ENCODE peak calls at places on chromosome 10, in nine cellular contexts. N is fibroblast of lung; P is SJSA1; T is CD4-positive, alpha-beta memory T cell; W is aorta; I is sigmoid colon; H is pancreas; S is IMR-90; Z is heart right ventricle. G is an unnamed sample. For H3K27me3, the result is how much of the 10 kb centered on the place peaks cover.

GRCh38 chr10:48497965-48498770 is 106.7 kb downstream of the ARHGAP22 start:
- DNase-seq in N (no peak), P (no peak), W (no peak), S (no peak), T (no peak), Z (no peak), I (no peak), H (no peak), G (no peak)

GRCh38 chr10:131786756-131787605 is 113.8 kb upstream of the PPP2R2D start:
- DNase-seq in I (no peak), P (peak), Z (no peak), S (peak), W (no peak), H (no peak), N (peak), T (peak), G (no peak)

GRCh38 chr10:88152720-88153119 is 289.3 kb downstream of the PTEN start:
- DNase-seq in H (no peak), W (no peak), S (peak), I (no peak), Z (no peak), P (peak), T (no peak), N (peak), G (no peak)

GRCh38 chr10:86813101-86813500 is 56.7 kb downstream of the BMPR1A start:
- DNase-seq in N (peak), H (no peak), W (no peak), Z (no peak), S (no peak), I (no peak), T (no peak), P (no peak), G (no peak)

GRCh38 chr10:11300071-11300470 is 282.4 kb downstream of the CELF2 start:
- DNase-seq in S (no peak), Z (no peak), T (no peak), P (no peak), I (no peak), W (peak), H (no peak), N (no peak), G (no peak)

GRCh38 chr10:1217237-1217587 is 161.0 kb downstream of the WDR37 start:
- DNase-seq in T (no peak), I (no peak), Z (no peak), P (no peak), S (no peak), W (no peak), H (no peak), N (no peak), G (no peak)

GRCh38 chr10:61541960-61542359 is 88.8 kb upstream of the TMEM26 start:
- DNase-seq in P (no peak), S (no peak), N (no peak), W (no peak), I (no peak), T (no peak), H (no peak), Z (no peak), G (no peak)

GRCh38 chr10:78805176-78805575 is 263.6 kb upstream of the ZMIZ1 start:
- DNase-seq in P (peak), N (peak), H (no peak), S (peak), Z (peak), W (peak), I (peak), T (no peak), G (no peak)

GRCh38 chr10:101224910-101225823 is 4.1 kb downstream of the LBX1 start:
- DNase-seq in P (no peak), N (no peak), S (no peak), I (no peak), T (no peak), Z (no peak), H (no peak), W (no peak), G (no peak)

GRCh38 chr10:79229081-79229541 is 118.2 kb upstream of the PPIF start:
- DNase-seq in Z (no peak), S (no peak), H (no peak), I (no peak), P (no peak), N (no peak), W (no peak), T (no peak), G (no peak)

GRCh38 chr10:84613336-84614021 is 285.1 kb downstream of the CCSER2 start:
- DNase-seq in N (peak), H (no peak), T (no peak), P (peak), I (no peak), S (no peak), W (no peak), Z (no peak), G (no peak)

GRCh38 chr10:127174866-127175265 is 21.5 kb downstream of the INSYN2A start:
- DNase-seq in H (no peak), P (no peak), I (no peak), N (no peak), W (no peak), S (no peak), T (no peak), Z (no peak), G (no peak)

GRCh38 chr10:122072491-122072890 is 83.5 kb downstream of the TACC2 start:
- DNase-seq in W (no peak), Z (no peak), P (no peak), H (no peak), T (no peak), S (no peak), I (no peak), N (no peak), G (no peak)

GRCh38 chr10:102712089-102712488 is 2.1 kb downstream of the ARL3 start:
- DNase-seq in P (no peak), T (no peak), N (no peak), S (no peak), W (no peak), H (no peak), Z (no peak), I (no peak), G (no peak)

GRCh38 chr10:12579954-12580858 is 230.9 kb downstream of the CAMK1D start:
- DNase-seq in S (no peak), T (no peak), W (no peak), Z (no peak), N (peak), H (no peak), P (no peak), I (peak), G (no peak)

GRCh38 chr10:43079823-43080222 is 3.0 kb downstream of the RET start:
- DNase-seq in H (no peak), W (no peak), S (no peak), P (no peak), N (no peak), I (no peak), Z (no peak), T (no peak), G (no peak)

GRCh38 chr10:266974-267425 is 131.7 kb downstream of the ZMYND11 start:
- DNase-seq in I (no peak), N (peak), T (no peak), P (peak), S (peak), W (no peak), H (no peak), Z (no peak), G (no peak)

GRCh38 chr10:102505462-102506115 is 1.8 kb downstream of the SUFU start:
- DNase-seq in I (peak), S (no peak), H (no peak), N (no peak), W (peak), T (no peak), P (no peak), Z (no peak), G (no peak)

DNA sequence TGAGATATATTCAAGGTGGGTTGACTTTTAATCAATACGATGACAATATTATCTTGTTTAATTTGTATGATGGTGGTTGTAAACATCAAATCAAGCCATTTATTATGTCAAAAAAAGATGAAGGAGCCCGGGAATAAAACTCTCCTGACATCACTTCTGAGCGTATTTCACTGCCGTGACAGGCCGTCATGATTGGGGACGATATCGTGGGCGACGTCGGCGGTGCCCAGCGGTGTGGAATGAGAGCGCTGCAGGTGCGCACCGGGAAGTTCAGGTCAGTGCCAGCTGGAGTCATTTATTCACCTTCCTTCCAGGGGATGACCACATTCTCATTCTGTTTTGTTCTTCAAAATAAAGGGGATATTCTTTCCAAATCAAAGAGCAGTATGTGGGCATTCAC is 55.4 kb downstream of the LHPP start:
- DNase-seq in P (no peak), Z (no peak), I (peak), S (no peak), H (no peak), N (no peak), W (peak), T (no peak), G (no peak)
- H3K4me3 ChIP-seq in P (no peak), Z (no peak), I (no peak), S (no peak), H (no peak), N (no peak), W (no peak), T (no peak), G (no peak)

GRCh38 chr10:49617281-49618020 is 3.6 kb downstream of the CHAT start:
- DNase-seq in N (no peak), I (peak), W (peak), P (no peak), T (no peak), H (peak), Z (no peak), S (no peak), G (no peak)
- H3K27me3 ChIP-seq in N (under half), I (under half), W (under half), P (half or more), T (under half), H (under half), Z (half or more), S (half or more), G (under half)

GRCh38 chr10:35424680-35425285 is 88.5 kb downstream of the CCNY start:
- DNase-seq in P (no peak), N (no peak), W (no peak), S (no peak), T (no peak), I (peak), H (no peak), Z (no peak), G (no peak)
- H3K27ac ChIP-seq in P (peak), N (no peak), W (no peak), S (peak), T (no peak), I (no peak), H (no peak), Z (no peak), G (no peak)

DNA sequence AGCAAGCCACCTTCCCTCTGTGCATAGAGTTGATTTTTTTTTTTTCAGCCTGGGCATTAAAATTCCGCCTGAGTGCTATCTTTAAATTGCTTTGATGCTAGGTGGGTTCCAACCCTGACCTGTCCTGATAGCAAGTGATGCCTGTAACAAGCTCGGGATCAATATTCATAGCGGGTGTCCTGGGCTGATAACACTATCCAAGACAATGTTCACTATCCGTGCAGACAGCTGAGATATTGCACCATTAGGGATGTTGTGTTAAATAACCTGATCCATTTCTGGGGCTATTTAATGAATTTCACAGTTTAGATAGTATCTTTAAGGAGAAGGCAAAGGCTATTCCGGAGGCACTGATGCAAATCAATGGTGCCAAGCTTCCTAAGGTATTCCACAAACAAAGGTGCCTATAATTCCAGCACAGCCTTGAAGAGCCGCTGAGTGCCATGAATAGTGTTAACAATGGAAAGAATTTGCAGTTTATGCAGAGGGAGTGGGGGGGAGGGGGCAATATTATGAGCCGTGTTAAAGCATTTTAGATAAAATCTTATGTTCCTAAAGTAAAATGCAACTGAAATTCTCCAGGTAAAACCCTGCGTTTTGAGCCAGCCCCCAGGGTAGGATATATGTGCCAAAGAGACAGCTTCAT is 4.3 kb upstream of the NKX1-2 start:
- DNase-seq in N (no peak), I (no peak), H (no peak), P (no peak), W (peak), Z (no peak), S (no peak), T (no peak), G (no peak)
- H3K4me3 ChIP-seq in N (no peak), I (no peak), H (no peak), P (no peak), W (no peak), Z (no peak), S (no peak), T (no peak), G (no peak)